ENCODE peak calls at places on chromosomes 12 and 14, in nine cellular contexts. P, V, T, O, W, H, N, Q and G are unnamed samples.

GRCh38 chr12:56528836-56529235 is 7.2 kb downstream of the RBMS2 start:
- DNase-seq in P (no peak), V (no peak), T (no peak), O (no peak), W (no peak), H (no peak), N (no peak), Q (no peak), G (no peak)

GRCh38 chr12:54027442-54027786 is 826 bp upstream of the HOXC6 start:
- DNase-seq in P (no peak), V (no peak), T (no peak), O (no peak), W (no peak), H (no peak), N (no peak), Q (no peak), G (no peak)

GRCh38 chr12:2682301-2683282 is 112.2 kb upstream of the FKBP4 start:
- DNase-seq in P (peak), V (no peak), T (peak), O (no peak), W (no peak), H (no peak), N (no peak), Q (no peak), G (peak)

GRCh38 chr14:104979758-104980591 is 1.8 kb upstream of the AHNAK2 start:
- DNase-seq in P (no peak), V (peak), T (no peak), O (peak), W (peak), H (peak), N (peak), Q (no peak), G (no peak)

GRCh38 chr14:92561906-92562489 is 48.4 kb downstream of the RIN3 start:
- DNase-seq in P (no peak), V (no peak), T (no peak), O (no peak), W (no peak), H (no peak), N (no peak), Q (no peak), G (no peak)

GRCh38 chr12:57822392-57823130 is 4.0 kb upstream of the AVIL start:
- DNase-seq in P (no peak), V (no peak), T (no peak), O (no peak), W (no peak), H (no peak), N (no peak), Q (no peak), G (no peak)

GRCh38 chr14:81200041-81200440 is 20.7 kb downstream of the GTF2A1 start:
- DNase-seq in P (no peak), V (no peak), T (no peak), O (no peak), W (no peak), H (no peak), N (no peak), Q (no peak), G (no peak)

GRCh38 chr12:127516467-127516866 is 750.5 kb upstream of the TMEM132C start:
- DNase-seq in P (no peak), V (no peak), T (no peak), O (no peak), W (no peak), H (no peak), N (no peak), Q (no peak), G (no peak)

GRCh38 chr12:94643585-94643984 is 6.8 kb downstream of the TMCC3 start:
- DNase-seq in P (no peak), V (no peak), T (no peak), O (no peak), W (peak), H (no peak), N (no peak), Q (peak), G (no peak)

GRCh38 chr12:110338754-110339153 is 57.7 kb downstream of the ATP2A2 start:
- DNase-seq in P (no peak), V (no peak), T (peak), O (no peak), W (no peak), H (no peak), N (no peak), Q (peak), G (peak)

GRCh38 chr12:12723681-12724420 is 6.7 kb downstream of the CDKN1B start:
- DNase-seq in P (peak), V (peak), T (no peak), O (peak), W (no peak), H (peak), N (peak), Q (peak), G (peak)

GRCh38 chr12:97308576-97309198 is 153.9 kb upstream of the RMST start:
- DNase-seq in P (no peak), V (no peak), T (peak), O (no peak), W (no peak), H (no peak), N (no peak), Q (no peak), G (peak)

GRCh38 chr12:70962226-70962794 is 41.8 kb upstream of the PTPRR start:
- DNase-seq in P (no peak), V (no peak), T (no peak), O (no peak), W (no peak), H (no peak), N (no peak), Q (no peak), G (no peak)

GRCh38 chr12:56411781-56412639 is 37.2 kb downstream of the TIMELESS start:
- DNase-seq in P (no peak), V (no peak), T (no peak), O (peak), W (no peak), H (no peak), N (no peak), Q (no peak), G (no peak)

GRCh38 chr12:83140135-83140534 is 453.4 kb downstream of the TMTC2 start:
- DNase-seq in P (no peak), V (no peak), T (no peak), O (no peak), W (no peak), H (no peak), N (no peak), Q (no peak), G (no peak)

GRCh38 chr14:94562941-94563883 is 2.0 kb downstream of the SERPINA4 start:
- DNase-seq in P (no peak), V (no peak), T (no peak), O (peak), W (no peak), H (peak), N (no peak), Q (peak), G (no peak)

GRCh38 chr14:104425171-104425681 is 154.3 kb upstream of the C14orf180 start:
- DNase-seq in P (no peak), V (no peak), T (no peak), O (no peak), W (no peak), H (no peak), N (peak), Q (no peak), G (no peak)

GRCh38 chr12:65923228-65923627 is 98.9 kb downstream of the HMGA2 start:
- DNase-seq in P (no peak), V (no peak), T (no peak), O (no peak), W (no peak), H (no peak), N (no peak), Q (no peak), G (no peak)

GRCh38 chr14:77598366-77599050 is 17.9 kb downstream of the SPTLC2 start:
- DNase-seq in P (peak), V (no peak), T (no peak), O (no peak), W (no peak), H (no peak), N (no peak), Q (peak), G (no peak)

GRCh38 chr14:21070610-21071224 is 613 bp downstream of the ARHGEF40 start:
- DNase-seq in P (peak), V (peak), T (no peak), O (peak), W (peak), H (peak), N (no peak), Q (peak), G (no peak)

GRCh38 chr12:2998789-2999264 is 39.6 kb downstream of the TEAD4 start:
- DNase-seq in P (no peak), V (peak), T (no peak), O (no peak), W (no peak), H (peak), N (no peak), Q (no peak), G (no peak)

GRCh38 chr14:73059326-73059725 is 992 bp downstream of the RBM25 start:
- DNase-seq in P (no peak), V (no peak), T (no peak), O (no peak), W (no peak), H (no peak), N (no peak), Q (no peak), G (no peak)

GRCh38 chr14:99841436-99842071 is 48.3 kb downstream of the EML1 start:
- DNase-seq in P (no peak), V (peak), T (no peak), O (no peak), W (no peak), H (no peak), N (no peak), Q (no peak), G (no peak)

GRCh38 chr14:95409472-95410307 is 90.0 kb upstream of the CLMN start:
- DNase-seq in P (no peak), V (no peak), T (no peak), O (no peak), W (no peak), H (no peak), N (no peak), Q (no peak), G (no peak)

GRCh38 chr14:79997509-79998210 is 213.6 kb downstream of the DIO2 start:
- DNase-seq in P (no peak), V (no peak), T (no peak), O (no peak), W (no peak), H (no peak), N (no peak), Q (no peak), G (no peak)

GRCh38 chr12:29039013-29039412 is 110.1 kb upstream of the FAR2 start:
- DNase-seq in P (no peak), V (no peak), T (no peak), O (no peak), W (no peak), H (no peak), N (no peak), Q (no peak), G (no peak)

GRCh38 chr12:3777206-3777809 is 24.4 kb upstream of the CRACR2A start:
- DNase-seq in P (no peak), V (no peak), T (peak), O (no peak), W (no peak), H (no peak), N (no peak), Q (no peak), G (peak)

GRCh38 chr14:65560340-65561027 is 148.0 kb downstream of the FUT8 start:
- DNase-seq in P (no peak), V (no peak), T (no peak), O (no peak), W (no peak), H (no peak), N (no peak), Q (no peak), G (no peak)

DNA sequence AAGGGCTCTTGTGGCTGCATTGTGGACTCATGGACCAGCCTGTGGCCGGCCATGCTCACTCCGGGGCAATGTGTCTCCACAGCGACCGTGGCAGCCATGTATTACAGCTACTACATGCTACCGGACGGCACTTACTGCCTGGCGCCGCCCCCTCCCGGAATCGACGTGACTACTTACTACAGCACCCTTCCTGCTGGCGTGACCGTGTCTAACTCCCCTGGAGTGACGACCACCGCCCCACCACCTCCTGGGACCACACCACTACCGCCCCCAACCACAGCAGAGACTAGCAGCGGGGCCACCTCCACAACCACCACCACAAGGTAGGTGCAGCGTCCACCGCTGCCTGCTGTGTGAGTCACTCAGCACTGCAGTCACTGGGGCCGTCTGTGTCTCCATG is 42.2 kb downstream of the SFSWAP start:
- DNase-seq in P (no peak), V (no peak), T (no peak), O (no peak), W (no peak), H (no peak), N (no peak), Q (no peak), G (no peak)
- TF ChIP-seq POLR2A in P (no peak), V (no peak), T (no peak), O (no peak), W (no peak), H (no peak), N (no peak), Q (no peak), G (no peak)

DNA sequence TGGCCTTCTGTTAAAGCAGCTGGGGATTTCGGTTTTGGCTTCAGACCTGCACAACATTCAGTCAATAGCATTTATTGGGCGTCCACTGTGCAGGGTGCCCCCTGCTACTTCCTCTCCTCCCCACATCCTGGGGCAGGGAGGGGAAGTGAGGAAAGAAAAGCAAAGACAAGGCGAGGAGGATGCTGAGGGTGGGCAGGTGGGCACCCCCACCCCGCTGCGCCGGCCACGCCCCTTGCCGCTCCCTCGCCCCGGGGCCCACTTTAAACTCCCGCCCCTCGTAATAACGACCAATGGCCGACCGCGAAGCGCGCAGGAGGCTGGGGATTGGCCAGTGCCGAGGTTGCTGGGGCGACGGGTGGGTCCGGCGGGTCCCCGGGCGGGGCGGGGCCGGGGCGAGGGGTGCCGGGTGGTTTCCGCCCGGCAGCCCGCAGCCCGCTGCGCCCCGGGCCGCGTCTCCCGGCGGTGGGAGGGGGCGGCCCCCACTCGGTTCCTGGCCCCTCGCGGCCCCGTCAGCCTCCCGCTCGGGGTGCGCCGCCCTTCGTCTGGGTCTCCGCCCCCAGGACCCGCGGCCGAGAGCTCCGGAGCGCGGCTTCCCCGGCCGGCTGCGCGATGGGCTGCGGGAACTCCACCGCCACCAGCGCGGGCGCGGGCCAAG is at the start of gene C12orf75:
- DNase-seq in P (peak), V (peak), T (peak), O (peak), W (peak), H (peak), N (peak), Q (peak), G (peak)
- TF ChIP-seq POLR2A in P (no peak), V (no peak), T (no peak), O (no peak), W (no peak), H (no peak), N (no peak), Q (no peak), G (no peak)

DNA sequence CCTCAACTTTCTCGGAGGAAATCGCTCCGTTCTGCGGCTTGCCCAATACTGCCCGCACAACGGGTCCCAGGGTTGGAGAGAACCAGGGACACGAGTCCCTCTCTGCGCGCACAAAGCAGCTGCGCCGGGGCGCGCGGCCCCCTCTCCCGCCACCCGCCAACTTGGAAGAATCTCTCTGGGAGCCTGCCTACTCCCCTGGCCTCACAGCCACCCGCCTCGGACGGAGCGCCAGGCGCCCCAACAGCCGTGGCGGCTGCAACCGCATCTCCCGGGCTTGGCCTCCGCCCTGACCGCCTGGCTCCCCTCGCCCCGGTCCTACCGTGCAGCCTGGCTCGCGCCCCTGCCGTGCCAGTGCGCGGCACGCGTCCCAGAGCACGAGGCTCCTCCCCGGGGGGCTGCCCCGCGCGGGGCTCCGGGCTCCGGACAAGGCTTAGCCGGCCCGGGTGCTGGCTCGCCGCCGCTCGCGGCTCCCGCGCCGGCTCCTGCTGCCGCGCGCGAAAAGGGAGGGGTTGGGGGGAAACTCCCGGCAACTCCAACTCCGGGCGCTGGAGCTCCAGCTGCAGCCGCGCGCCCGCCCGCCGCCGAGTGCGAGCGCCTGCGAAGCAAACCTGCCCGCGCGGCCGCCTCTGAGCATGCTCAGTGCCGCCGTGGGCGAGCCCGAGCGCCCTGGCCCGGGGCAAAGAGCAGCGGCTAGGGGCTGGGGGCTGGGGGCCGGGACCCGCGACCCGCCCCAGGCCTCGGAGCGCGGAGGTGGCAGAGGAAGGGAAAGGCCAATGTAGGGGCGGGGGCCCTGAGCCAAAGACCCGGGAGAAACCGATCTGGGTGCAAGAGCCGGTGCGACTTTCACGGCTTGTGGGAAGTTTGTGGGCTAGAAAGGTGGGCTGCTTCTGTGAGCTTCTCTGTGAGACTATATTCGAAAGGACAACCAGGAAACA is at the start of gene STXBP6:
- DNase-seq in P (peak), V (peak), T (no peak), O (peak), W (peak), H (peak), N (peak), Q (peak), G (peak)
- TF ChIP-seq POLR2A in P (peak), V (no peak), T (no peak), O (no peak), W (no peak), H (peak), N (no peak), Q (peak), G (no peak)

DNA sequence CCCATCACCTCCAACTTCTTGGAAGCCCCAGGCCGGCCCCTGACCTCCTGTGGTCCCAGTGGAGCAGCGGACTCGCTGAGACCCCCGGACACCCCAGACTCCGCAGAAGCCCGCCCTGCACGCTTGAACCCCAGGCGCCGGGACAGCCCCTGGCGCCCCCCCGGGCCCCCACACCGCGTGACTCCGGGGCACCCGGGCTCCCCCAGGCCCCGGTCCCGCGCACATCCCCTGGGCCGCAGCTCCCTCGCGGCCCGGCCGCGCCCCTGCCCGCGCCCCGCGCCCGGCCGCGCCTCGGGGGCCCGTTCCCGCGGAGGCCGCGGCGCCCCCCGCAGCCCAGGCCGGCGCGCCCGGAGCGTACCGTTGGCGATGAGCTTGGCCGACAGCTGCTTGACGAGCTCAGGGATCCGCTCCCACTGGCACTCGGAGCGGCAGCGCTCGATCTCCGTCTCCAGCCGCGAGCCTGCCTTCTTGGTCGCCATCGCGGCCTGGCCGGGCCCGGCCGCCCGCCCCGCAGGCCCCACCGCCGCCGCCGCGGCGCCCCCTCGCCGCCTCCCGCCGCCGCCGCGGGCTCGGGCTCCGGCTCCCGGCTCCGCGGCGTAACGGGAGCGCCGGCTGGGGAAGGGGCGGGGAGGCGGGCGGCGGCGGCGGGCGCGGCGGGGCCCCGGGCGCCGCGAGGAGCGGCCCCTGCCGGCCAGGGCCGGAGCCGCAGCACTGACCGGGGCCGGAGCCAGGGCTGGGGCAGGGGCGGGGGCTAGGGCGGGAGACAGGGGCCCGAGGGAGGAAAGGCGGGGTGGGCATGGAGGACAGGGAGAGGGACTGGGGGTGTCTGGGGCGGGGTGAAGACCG is at the start of gene TTC7B:
- DNase-seq in P (peak), V (peak), T (no peak), O (peak), W (no peak), H (peak), N (peak), Q (no peak), G (peak)
- TF ChIP-seq POLR2A in P (no peak), V (no peak), T (no peak), O (no peak), W (no peak), H (no peak), N (no peak), Q (no peak), G (no peak)

GRCh38 chr12:69642531-69642930 is 31.8 kb upstream of the LRRC10 start:
- DNase-seq in P (no peak), V (peak), T (no peak), O (no peak), W (no peak), H (no peak), N (no peak), Q (no peak), G (no peak)
- TF ChIP-seq POLR2A in P (no peak), V (no peak), T (no peak), O (no peak), W (no peak), H (no peak), N (no peak), Q (no peak), G (no peak)

GRCh38 chr14:76152333-76152681 is 585 bp downstream of the GPATCH2L start:
- DNase-seq in P (peak), V (peak), T (peak), O (peak), W (peak), H (peak), N (peak), Q (peak), G (peak)
- TF ChIP-seq POLR2A in P (no peak), V (no peak), T (no peak), O (no peak), W (no peak), H (no peak), N (no peak), Q (no peak), G (no peak)